ENCODE peak calls at places on chromosome 16, in four cellular contexts. One of them, this sample, is unnamed.

GRCh38 chr16:77965346-77965745 is 57.0 kb upstream of the CLEC3A start:
- DNase-seq in K562: no peak
- DNase-seq in H1: no peak
- DNase-seq in HepG2: no peak
- DNase-seq in this sample: no peak

GRCh38 chr16:61214780-61215179 is 821.5 kb downstream of the CDH8 start:
- DNase-seq in HepG2: no peak
- DNase-seq in K562: no peak
- DNase-seq in H1: no peak
- DNase-seq in this sample: no peak

GRCh38 chr16:75476817-75477216 is 12.3 kb upstream of the TMEM170A start:
- DNase-seq in HepG2: no peak
- DNase-seq in H1: no peak
- DNase-seq in K562: no peak
- DNase-seq in this sample: no peak

GRCh38 chr16:57795431-57795878 is 6.8 kb downstream of the KIFC3 start:
- DNase-seq in HepG2: peak
- DNase-seq in H1: no peak
- DNase-seq in K562: peak
- DNase-seq in this sample: no peak

GRCh38 chr16:50207652-50208051 is 54.5 kb downstream of the TENT4B start:
- DNase-seq in K562: no peak
- DNase-seq in HepG2: no peak
- DNase-seq in H1: no peak
- DNase-seq in this sample: no peak

GRCh38 chr16:27724491-27724878 is 174.5 kb downstream of the KATNIP start:
- DNase-seq in K562: no peak
- DNase-seq in H1: no peak
- DNase-seq in HepG2: no peak
- DNase-seq in this sample: no peak

GRCh38 chr16:88649924-88650748 is 717 bp downstream of the CYBA start:
- DNase-seq in K562: peak
- DNase-seq in H1: no peak
- DNase-seq in HepG2: peak
- DNase-seq in this sample: no peak

GRCh38 chr16:50842589-50842988 is 100.7 kb downstream of the CYLD start:
- DNase-seq in HepG2: no peak
- DNase-seq in H1: no peak
- DNase-seq in K562: no peak
- DNase-seq in this sample: no peak

GRCh38 chr16:89370081-89370511 is 120.3 kb downstream of the ANKRD11 start:
- DNase-seq in K562: no peak
- DNase-seq in H1: no peak
- DNase-seq in HepG2: no peak
- DNase-seq in this sample: no peak

GRCh38 chr16:49849709-49850108 is 6.2 kb downstream of the ZNF423 start:
- DNase-seq in K562: no peak
- DNase-seq in HepG2: no peak
- DNase-seq in H1: no peak
- DNase-seq in this sample: no peak

GRCh38 chr16:87303962-87304521 is 13.2 kb downstream of the C16orf95 start:
- DNase-seq in H1: no peak
- DNase-seq in HepG2: no peak
- DNase-seq in K562: no peak
- DNase-seq in this sample: no peak

GRCh38 chr16:29777576-29778360 is at the start of gene ZG16:
- DNase-seq in HepG2: no peak
- DNase-seq in H1: no peak
- DNase-seq in K562: no peak
- DNase-seq in this sample: no peak

GRCh38 chr16:30095166-30096078 is 591 bp downstream of the YPEL3 start:
- DNase-seq in HepG2: no peak
- DNase-seq in H1: no peak
- DNase-seq in K562: no peak
- DNase-seq in this sample: no peak

GRCh38 chr16:55570159-55570558 is 3.7 kb downstream of the CAPNS2 start:
- DNase-seq in HepG2: no peak
- DNase-seq in K562: no peak
- DNase-seq in H1: no peak
- DNase-seq in this sample: no peak

GRCh38 chr16:81482329-81483063 is 37.9 kb downstream of the CMIP start:
- DNase-seq in K562: peak
- DNase-seq in HepG2: no peak
- DNase-seq in H1: no peak
- DNase-seq in this sample: no peak

GRCh38 chr16:67254809-67255552 is 6.2 kb downstream of the SLC9A5 start:
- DNase-seq in H1: no peak
- DNase-seq in HepG2: no peak
- DNase-seq in K562: peak
- DNase-seq in this sample: no peak

GRCh38 chr16:67562526-67562917 is at the start of gene CTCF:
- DNase-seq in HepG2: peak
- DNase-seq in K562: peak
- DNase-seq in H1: no peak
- DNase-seq in this sample: no peak

GRCh38 chr16:1102921-1103648 is 7.0 kb upstream of the C1QTNF8 start:
- DNase-seq in H1: no peak
- DNase-seq in HepG2: no peak
- DNase-seq in K562: peak
- DNase-seq in this sample: no peak

GRCh38 chr16:1991135-1991551 is 1.4 kb downstream of the SYNGR3 start:
- DNase-seq in HepG2: no peak
- DNase-seq in H1: no peak
- DNase-seq in K562: no peak
- DNase-seq in this sample: peak

GRCh38 chr16:87487361-87487924 is 5.4 kb downstream of the ZCCHC14 start:
- DNase-seq in H1: peak
- DNase-seq in K562: peak
- DNase-seq in HepG2: peak
- DNase-seq in this sample: no peak

GRCh38 chr16:2250652-2251280 is 621 bp downstream of the ECI1 start:
- DNase-seq in H1: no peak
- DNase-seq in HepG2: no peak
- DNase-seq in K562: no peak
- DNase-seq in this sample: no peak

GRCh38 chr16:370980-371728 is 816 bp upstream of the MRPL28 start:
- DNase-seq in K562: no peak
- DNase-seq in H1: no peak
- DNase-seq in HepG2: no peak
- DNase-seq in this sample: no peak

GRCh38 chr16:74100405-74101316 is 196.0 kb upstream of the PSMD7 start:
- DNase-seq in HepG2: no peak
- DNase-seq in K562: no peak
- DNase-seq in H1: no peak
- DNase-seq in this sample: no peak

GRCh38 chr16:50302472-50303005 is 36.2 kb downstream of the ADCY7 start:
- DNase-seq in K562: no peak
- DNase-seq in H1: no peak
- DNase-seq in HepG2: no peak
- DNase-seq in this sample: no peak

GRCh38 chr16:58500329-58501241 is 642 bp downstream of the NDRG4 start:
- DNase-seq in K562: no peak
- DNase-seq in H1: no peak
- DNase-seq in HepG2: no peak
- DNase-seq in this sample: no peak

GRCh38 chr16:53166099-53166498 is 111.3 kb downstream of the CHD9 start:
- DNase-seq in HepG2: no peak
- DNase-seq in K562: no peak
- DNase-seq in H1: no peak
- DNase-seq in this sample: no peak

GRCh38 chr16:27727941-27728340 is 178.0 kb downstream of the KATNIP start:
- DNase-seq in HepG2: no peak
- DNase-seq in K562: no peak
- DNase-seq in H1: no peak
- DNase-seq in this sample: no peak

GRCh38 chr16:22787456-22788189 is 26.3 kb upstream of the HS3ST2 start:
- DNase-seq in K562: no peak
- DNase-seq in HepG2: no peak
- DNase-seq in H1: no peak
- DNase-seq in this sample: no peak

GRCh38 chr16:68369168-68369567 is 58.3 kb downstream of the PRMT7 start:
- DNase-seq in H1: no peak
- DNase-seq in K562: no peak
- DNase-seq in HepG2: no peak
- DNase-seq in this sample: no peak

GRCh38 chr16:54940279-54940604 is 9.6 kb downstream of the IRX5 start:
- DNase-seq in HepG2: no peak
- DNase-seq in H1: no peak
- DNase-seq in K562: no peak
- DNase-seq in this sample: no peak

GRCh38 chr16:55900616-55901393 is 25.6 kb upstream of the CES5A start:
- DNase-seq in K562: no peak
- DNase-seq in H1: no peak
- DNase-seq in HepG2: no peak
- DNase-seq in this sample: no peak

GRCh38 chr16:74740795-74741304 is 33.8 kb downstream of the FA2H start:
- DNase-seq in K562: no peak
- DNase-seq in HepG2: no peak
- DNase-seq in H1: no peak
- DNase-seq in this sample: no peak

GRCh38 chr16:53052519-53053501 is at the start of gene CHD9NB:
- DNase-seq in HepG2: peak
- DNase-seq in K562: no peak
- DNase-seq in H1: no peak
- DNase-seq in this sample: no peak

GRCh38 chr16:11801481-11802021 is 4.5 kb upstream of the ZC3H7A start:
- DNase-seq in HepG2: no peak
- DNase-seq in H1: no peak
- DNase-seq in K562: no peak
- DNase-seq in this sample: no peak

GRCh38 chr16:87344931-87345631 is 27.9 kb upstream of the C16orf95 start:
- DNase-seq in K562: no peak
- DNase-seq in HepG2: no peak
- DNase-seq in H1: no peak
- DNase-seq in this sample: no peak

GRCh38 chr16:81181013-81181720 is 57.3 kb upstream of the BCO1 start:
- DNase-seq in HepG2: peak
- DNase-seq in K562: peak
- DNase-seq in H1: peak
- DNase-seq in this sample: no peak

DNA sequence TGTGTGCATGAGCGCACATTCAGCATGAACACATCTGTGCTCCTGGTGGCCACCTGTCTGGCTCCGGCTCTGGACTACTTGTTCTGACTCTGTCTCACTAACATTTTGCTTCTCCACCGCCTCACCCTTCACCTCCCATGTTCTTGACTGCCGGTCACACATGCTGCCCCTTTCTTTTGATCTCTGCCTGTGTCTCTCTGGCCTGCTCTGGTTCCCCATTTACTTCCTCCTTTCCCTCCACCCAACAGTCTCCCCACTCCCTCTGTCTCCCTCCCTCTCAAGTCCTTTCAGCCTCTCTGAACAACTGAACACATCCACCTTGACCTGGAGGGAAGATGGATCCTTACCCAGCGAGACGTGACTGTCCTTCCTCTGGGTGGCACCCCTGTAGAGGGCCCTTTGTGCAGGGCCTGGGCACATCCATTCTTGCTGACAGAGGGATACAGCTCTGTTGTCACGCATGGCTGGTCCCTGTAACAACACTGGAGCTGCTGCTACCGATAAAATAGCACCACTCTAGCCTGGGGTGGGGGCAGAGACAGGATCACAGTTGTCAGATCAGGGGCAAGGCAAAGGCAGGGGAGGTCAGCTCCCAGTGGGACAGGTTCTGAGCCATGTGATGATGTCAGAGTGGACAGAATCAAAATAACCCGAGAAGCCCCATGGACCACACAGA is 11.0 kb downstream of the ZSCAN32 start:
- DNase-seq in H1: no peak
- DNase-seq in HepG2: no peak
- DNase-seq in K562: no peak
- DNase-seq in this sample: no peak
- TF ChIP-seq CBX5 in H1: no peak
- TF ChIP-seq CBX5 in HepG2: no peak
- TF ChIP-seq CBX5 in K562: no peak
- TF ChIP-seq CBX5 in this sample: no peak

DNA sequence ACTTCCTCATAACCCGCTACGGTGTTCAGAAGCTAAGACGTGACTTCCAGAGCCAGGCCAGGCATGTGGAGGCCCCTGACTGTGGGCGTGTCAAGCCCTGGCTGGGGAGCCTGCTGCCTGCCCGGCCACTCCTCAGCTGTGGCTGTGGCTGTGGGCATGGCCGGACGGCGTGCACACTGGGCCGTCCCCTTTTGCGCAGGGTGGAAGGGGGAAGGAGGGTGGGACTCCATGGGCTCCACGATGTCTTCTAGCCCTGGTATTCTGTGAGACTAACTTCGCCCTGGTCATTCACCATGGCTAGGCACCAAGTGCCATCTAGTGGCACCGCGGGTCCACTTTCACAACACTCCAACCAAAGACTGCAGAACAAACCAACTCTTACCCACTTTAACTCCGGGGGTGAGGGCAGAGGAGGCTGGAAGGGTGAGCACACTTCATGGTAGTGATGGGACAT is 67.9 kb downstream of the N4BP1 start:
- DNase-seq in HepG2: no peak
- DNase-seq in H1: no peak
- DNase-seq in K562: no peak
- DNase-seq in this sample: no peak
- TF ChIP-seq CBX5 in HepG2: no peak
- TF ChIP-seq CBX5 in H1: no peak
- TF ChIP-seq CBX5 in K562: no peak
- TF ChIP-seq CBX5 in this sample: no peak

DNA sequence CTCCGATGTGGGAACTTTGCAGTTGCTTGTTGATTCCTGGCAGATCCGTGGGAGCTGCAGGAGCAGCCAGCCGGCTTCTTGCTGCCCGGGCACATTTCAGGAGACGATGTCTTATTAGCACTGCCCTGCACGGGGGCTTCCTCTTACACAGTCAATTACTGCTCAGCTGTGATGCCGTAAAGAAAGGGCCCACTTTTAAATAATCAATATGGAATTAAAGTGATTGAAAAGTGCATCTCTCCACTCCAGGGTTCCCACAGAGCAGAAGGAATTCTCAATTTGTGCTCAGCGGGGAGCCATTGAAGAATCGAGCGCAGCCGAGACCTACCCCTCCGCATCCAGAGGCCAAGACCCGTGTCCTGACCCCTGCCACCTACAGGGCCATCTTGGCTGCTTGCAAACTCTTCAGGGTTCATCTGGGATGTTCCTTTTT is 399.4 kb upstream of the C16orf82 start:
- DNase-seq in K562: no peak
- DNase-seq in HepG2: no peak
- DNase-seq in H1: no peak
- DNase-seq in this sample: no peak
- TF ChIP-seq CBX5 in K562: no peak
- TF ChIP-seq CBX5 in HepG2: no peak
- TF ChIP-seq CBX5 in H1: no peak
- TF ChIP-seq CBX5 in this sample: no peak

DNA sequence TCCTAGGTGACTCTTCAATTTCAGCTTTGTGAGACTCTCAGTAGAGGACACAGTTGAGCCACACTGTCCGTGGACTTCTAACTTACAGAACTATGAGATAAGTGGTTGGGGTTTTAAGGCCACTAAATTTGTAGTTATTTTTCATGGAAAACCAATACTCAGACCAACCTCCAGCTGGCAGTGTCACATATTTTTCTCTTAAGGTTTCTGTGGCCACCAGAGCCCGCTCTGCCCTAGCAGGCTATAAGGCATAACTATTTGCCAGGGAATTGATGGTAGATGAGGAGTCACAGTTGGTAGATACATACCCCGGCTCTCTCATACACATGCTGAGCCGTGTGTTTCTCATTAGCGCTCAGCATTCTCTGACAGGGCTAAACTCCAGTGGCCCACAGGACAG is 336.8 kb upstream of the MON1B start:
- DNase-seq in K562: no peak
- DNase-seq in H1: no peak
- DNase-seq in HepG2: peak
- DNase-seq in this sample: no peak
- TF ChIP-seq CBX5 in K562: no peak
- TF ChIP-seq CBX5 in H1: no peak
- TF ChIP-seq CBX5 in HepG2: no peak
- TF ChIP-seq CBX5 in this sample: no peak